ENCODE peak calls at places on chromosomes 1 and 21, in four cellular contexts. W is H1, V is K562, T is GM12878. C is an unnamed sample.

GRCh38 chr1:170885551-170885950 is 49.8 kb upstream of the MROH9 start:
- DNase-seq in W (no peak), T (no peak), V (no peak), C (no peak)

GRCh38 chr1:40784141-40784770 is 669 bp downstream of the KCNQ4 start:
- DNase-seq in T (no peak), V (peak; percentile 65), W (peak; percentile 68), C (no peak)

GRCh38 chr1:230246551-230246950 is 179.5 kb downstream of the GALNT2 start:
- DNase-seq in V (no peak), W (no peak), T (no peak), C (no peak)

GRCh38 chr1:65728504-65728903 is 64.2 kb upstream of the PDE4B start:
- DNase-seq in T (no peak), W (no peak), V (no peak), C (no peak)

GRCh38 chr1:60425528-60425927 is 352.0 kb upstream of the C1orf87 start:
- DNase-seq in V (peak; percentile 7), T (no peak), W (no peak), C (peak; percentile 10)

GRCh38 chr1:6614019-6614952 is 755 bp downstream of the PHF13 start:
- DNase-seq in T (no peak), W (peak; percentile 65), V (peak; percentile 97), C (no peak)

GRCh38 chr1:23343246-23344110 is 606 bp downstream of the HNRNPR start:
- DNase-seq in V (peak; percentile 22), T (no peak), W (no peak), C (no peak)

GRCh38 chr1:187891993-187892392 is 1063.2 kb downstream of the PLA2G4A start:
- DNase-seq in V (no peak), T (no peak), W (no peak), C (no peak)

GRCh38 chr1:116218922-116219321 is 107.7 kb downstream of the MAB21L3 start:
- DNase-seq in T (no peak), W (no peak), V (no peak), C (no peak)

GRCh38 chr21:31909153-31909771 is 36.4 kb downstream of the HUNK start:
- DNase-seq in W (no peak), V (no peak), T (no peak), C (no peak)

GRCh38 chr1:106659490-106660244 is 396.8 kb upstream of the PRMT6 start:
- DNase-seq in W (no peak), V (no peak), T (no peak), C (no peak)

DNA sequence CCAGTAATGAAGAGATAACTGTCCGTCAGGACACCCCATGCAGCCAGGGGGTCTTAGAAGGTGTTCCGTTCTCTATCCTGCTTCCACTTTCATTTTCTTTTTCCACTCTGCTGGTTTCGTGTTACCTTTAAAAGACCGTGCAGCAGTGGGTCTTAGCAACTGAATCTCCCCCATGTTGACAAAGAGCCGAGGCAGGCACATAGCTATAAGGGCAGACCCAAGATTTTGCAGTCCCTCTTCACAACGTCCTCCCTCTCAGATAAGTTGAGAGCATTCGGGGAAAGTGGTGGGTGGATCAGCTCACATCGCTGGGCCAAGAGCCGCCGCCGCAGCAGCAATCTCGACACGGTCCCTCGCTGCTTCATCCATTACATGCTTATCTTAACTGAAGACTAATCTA is 355.5 kb downstream of the LMO4 start:
- DNase-seq in V (no peak), T (no peak), W (peak; percentile 51), C (no peak)
- TF ChIP-seq JUND in V (no peak), T (no peak), W (no peak), C (no peak)

DNA sequence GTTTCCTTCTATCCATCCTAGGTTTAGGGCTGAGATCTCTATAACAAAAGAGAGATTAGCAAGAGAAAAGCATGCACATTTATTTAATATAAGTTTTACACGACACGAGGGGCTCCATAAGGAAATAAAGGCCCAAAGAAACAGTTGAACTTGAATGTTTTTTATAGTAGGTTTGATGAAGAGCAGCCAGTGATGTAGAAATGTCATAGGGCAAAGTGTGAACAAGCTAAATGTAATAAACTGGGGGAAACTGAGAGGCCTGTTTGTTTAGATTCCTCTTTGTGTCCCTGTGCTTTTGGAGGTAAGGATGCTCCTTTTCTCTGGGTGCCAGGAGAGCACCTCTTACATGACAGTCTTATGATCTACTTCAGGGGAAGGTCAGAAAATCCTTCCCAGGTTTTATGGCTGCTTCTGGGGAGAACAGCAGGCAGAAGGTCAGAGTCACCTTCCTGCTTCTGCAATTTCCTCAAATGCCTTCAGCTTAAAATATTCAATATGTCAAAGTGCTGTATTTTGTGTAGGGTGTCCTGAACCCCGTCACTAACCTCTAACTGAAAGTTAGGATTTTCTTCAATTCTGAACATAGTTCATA is 9.5 kb upstream of the HORMAD1 start:
- DNase-seq in W (no peak), T (no peak), V (no peak), C (no peak)
- TF ChIP-seq ZNF274 in W (no peak), T (no peak), V (no peak), C (no peak)

GRCh38 chr21:42002421-42002958 is 7.7 kb downstream of the ZBTB21 start:
- DNase-seq in W (no peak), T (peak; percentile 86), V (no peak), C (no peak)
- TF ChIP-seq JUND in W (no peak), T (peak; percentile 95), V (no peak), C (no peak)

GRCh38 chr1:247121382-247121781 is 17.2 kb upstream of the ZNF669 start:
- DNase-seq in V (no peak), W (no peak), T (no peak), C (no peak)
- TF ChIP-seq ZNF274 in V (no peak), W (no peak), T (no peak), C (no peak)

DNA sequence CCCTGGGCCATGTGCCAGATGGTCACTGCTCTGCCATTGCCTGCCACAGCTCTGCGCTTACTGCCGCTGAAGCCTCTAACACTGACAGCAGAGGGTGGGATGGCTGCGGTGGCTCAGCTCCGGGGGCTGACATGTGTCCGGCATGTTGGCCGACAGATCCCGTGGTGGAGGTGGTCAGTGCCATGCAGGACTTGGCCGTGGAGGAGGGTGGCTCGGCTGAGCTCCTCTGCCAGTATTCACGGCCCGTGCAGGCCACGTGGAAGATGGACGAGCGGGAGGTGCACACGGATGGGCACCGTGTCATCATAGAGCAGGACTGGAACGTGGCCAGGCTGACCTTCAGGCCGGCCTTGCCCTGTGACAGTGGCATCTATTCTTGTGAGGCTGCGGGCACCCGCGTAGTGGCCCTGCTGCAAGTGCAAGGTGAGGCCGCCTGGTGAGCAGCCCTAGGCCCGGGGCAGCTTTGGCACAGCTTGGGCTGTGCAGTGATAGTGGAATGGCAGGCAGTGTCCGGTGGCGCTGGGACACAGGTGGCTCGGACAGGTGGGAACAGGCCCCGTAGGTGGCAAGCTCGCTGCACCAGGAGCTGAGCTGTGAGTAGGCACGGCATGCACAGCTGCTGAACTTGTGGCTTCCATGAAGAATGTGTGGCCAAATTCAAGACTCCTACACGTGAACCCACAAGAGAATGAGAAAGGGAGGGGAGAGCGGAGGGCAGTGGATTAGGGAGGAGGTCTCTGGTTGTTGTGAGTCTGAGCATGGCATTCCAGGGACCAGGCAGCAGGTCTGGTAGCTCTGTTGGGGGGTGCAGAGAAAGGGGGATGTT is 91.8 kb downstream of the TRIM11 start:
- DNase-seq in W (no peak), V (no peak), T (no peak), C (no peak)
- TF ChIP-seq JUND in W (no peak), V (no peak), T (no peak), C (no peak)

DNA sequence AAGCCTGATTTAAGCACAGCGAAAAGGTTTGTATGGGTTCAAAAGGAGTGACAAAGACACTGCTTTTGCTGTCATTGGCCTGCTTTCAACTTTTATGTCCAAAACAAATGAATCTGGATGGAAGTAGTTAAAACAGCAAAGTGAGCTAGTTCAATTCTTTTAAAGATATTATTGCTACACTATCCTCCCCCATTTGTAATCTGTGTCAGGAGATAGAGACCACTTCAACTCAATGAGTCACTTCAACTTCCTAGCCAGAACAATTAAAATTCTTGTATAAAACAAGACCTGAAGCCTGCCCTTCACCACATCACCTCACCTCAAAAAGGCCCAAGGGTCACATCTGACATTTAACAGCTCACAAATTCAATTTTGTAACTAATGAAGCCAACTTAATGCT is 364.1 kb upstream of the LYPLAL1 start:
- DNase-seq in W (no peak), V (no peak), T (no peak), C (no peak)
- TF ChIP-seq ZNF274 in W (no peak), V (no peak), T (no peak), C (no peak)

GRCh38 chr1:199545780-199546179 is 481.7 kb upstream of the NR5A2 start:
- DNase-seq in V (no peak), T (no peak), W (no peak), C (peak; percentile 26)
- TF ChIP-seq JUND in V (no peak), T (no peak), W (no peak), C (no peak)

C was measured in HCT116.